ENCODE peak calls at places on chromosomes 11 and 22, in seven cellular contexts. F, O, R, U, V, A and Z are unnamed samples.

GRCh38 chr11:13120691-13121090 is 111.6 kb downstream of the RASSF10 start:
- DNase-seq in F (no peak), O (no peak), R (no peak), U (peak), V (no peak), A (no peak), Z (no peak)

GRCh38 chr11:129119036-129119435 is 73.1 kb downstream of the ARHGAP32 start:
- DNase-seq in F (no peak), O (no peak), R (no peak), U (no peak), V (no peak), A (no peak), Z (no peak)

GRCh38 chr11:82233211-82233610 is 500.5 kb downstream of the FAM181B start:
- DNase-seq in F (no peak), O (no peak), R (no peak), U (no peak), V (no peak), A (no peak), Z (no peak)

GRCh38 chr22:38828191-38828590 is 15.6 kb downstream of the NPTXR start:
- DNase-seq in F (no peak), O (no peak), R (no peak), U (no peak), V (no peak), A (no peak), Z (no peak)

GRCh38 chr11:5380740-5381342 is 2.8 kb upstream of the OR51M1 start:
- DNase-seq in F (no peak), O (peak), R (no peak), U (peak), V (peak), A (no peak), Z (peak)

GRCh38 chr11:1359556-1359955 is 30.2 kb upstream of the BRSK2 start:
- DNase-seq in F (no peak), O (no peak), R (no peak), U (no peak), V (no peak), A (no peak), Z (peak)

GRCh38 chr11:44310456-44311272 is 725 bp upstream of the ALX4 start:
- DNase-seq in F (peak), O (no peak), R (no peak), U (no peak), V (no peak), A (no peak), Z (peak)

GRCh38 chr22:19763141-19764049 is 2.8 kb downstream of the TBX1 start:
- DNase-seq in F (peak), O (no peak), R (no peak), U (no peak), V (no peak), A (no peak), Z (peak)

GRCh38 chr11:2748814-2749554 is 49.2 kb upstream of the KCNQ1OT1 start:
- DNase-seq in F (no peak), O (no peak), R (no peak), U (no peak), V (no peak), A (no peak), Z (no peak)

GRCh38 chr11:19234428-19234827 is 6.3 kb downstream of the E2F8 start:
- DNase-seq in F (no peak), O (no peak), R (no peak), U (no peak), V (no peak), A (no peak), Z (no peak)

GRCh38 chr11:84437129-84438123 is 1151.3 kb upstream of the CCDC90B start:
- DNase-seq in F (no peak), O (no peak), R (no peak), U (no peak), V (no peak), A (no peak), Z (peak)

GRCh38 chr11:59263225-59263894 is 50.6 kb upstream of the MPEG1 start:
- DNase-seq in F (no peak), O (no peak), R (peak), U (no peak), V (no peak), A (no peak), Z (peak)

GRCh38 chr11:34668583-34669053 is 47.7 kb downstream of the EHF start:
- DNase-seq in F (no peak), O (no peak), R (no peak), U (no peak), V (no peak), A (no peak), Z (no peak)

GRCh38 chr11:45871638-45872037 is 13.8 kb upstream of the MAPK8IP1 start:
- DNase-seq in F (no peak), O (no peak), R (no peak), U (no peak), V (no peak), A (no peak), Z (no peak)

GRCh38 chr22:27612075-27612474 is 189.5 kb downstream of the MN1 start:
- DNase-seq in F (no peak), O (no peak), R (no peak), U (no peak), V (no peak), A (no peak), Z (no peak)

GRCh38 chr22:36781656-36782627 is 6.0 kb upstream of the IFT27 start:
- DNase-seq in F (peak), O (peak), R (peak), U (peak), V (peak), A (peak), Z (peak)

GRCh38 chr11:74702383-74703007 is 28.7 kb downstream of the CHRDL2 start:
- DNase-seq in F (peak), O (peak), R (peak), U (no peak), V (peak), A (peak), Z (peak)